ENCODE peak calls at places on chromosome 6, in eight cellular contexts. One of them, this sample, is unnamed.
A peak's percentile ranks its signal among the peaks of the same experiment; 100 is the strongest.

GRCh38 chr6:127342296-127342945 is 988 bp downstream of the ECHDC1 start:
- DNase-seq in brain microvascular endothelial cell: peak; percentile 24
- DNase-seq in transverse colon: peak; percentile 38
- DNase-seq in progenitor cell of endocrine pancreas: no peak
- DNase-seq in fibroblast of mammary gland: no peak
- DNase-seq in GM13976: no peak
- DNase-seq in GM06990: no peak
- DNase-seq in PC-3: peak; percentile 29
- DNase-seq in this sample: no peak

GRCh38 chr6:158560787-158561246 is 926 bp downstream of the TMEM181 start:
- DNase-seq in brain microvascular endothelial cell: no peak
- DNase-seq in transverse colon: peak; percentile 50
- DNase-seq in progenitor cell of endocrine pancreas: no peak
- DNase-seq in fibroblast of mammary gland: no peak
- DNase-seq in GM13976: no peak
- DNase-seq in GM06990: peak; percentile 40
- DNase-seq in PC-3: peak; percentile 12
- DNase-seq in this sample: peak; percentile 42

GRCh38 chr6:170135821-170136471 is 154.9 kb downstream of the DLL1 start:
- DNase-seq in brain microvascular endothelial cell: no peak
- DNase-seq in transverse colon: no peak
- DNase-seq in progenitor cell of endocrine pancreas: no peak
- DNase-seq in fibroblast of mammary gland: no peak
- DNase-seq in GM13976: no peak
- DNase-seq in GM06990: no peak
- DNase-seq in PC-3: no peak
- DNase-seq in this sample: no peak

GRCh38 chr6:156729248-156729647 is 47.9 kb upstream of the ARID1B start:
- DNase-seq in brain microvascular endothelial cell: peak; percentile 79
- DNase-seq in transverse colon: no peak
- DNase-seq in progenitor cell of endocrine pancreas: no peak
- DNase-seq in fibroblast of mammary gland: peak; percentile 81
- DNase-seq in GM13976: no peak
- DNase-seq in GM06990: peak; percentile 28
- DNase-seq in PC-3: peak; percentile 75
- DNase-seq in this sample: peak; percentile 76

GRCh38 chr6:84618046-84618752 is 146.2 kb downstream of the TBX18 start:
- DNase-seq in brain microvascular endothelial cell: peak; percentile 67
- DNase-seq in transverse colon: no peak
- DNase-seq in progenitor cell of endocrine pancreas: no peak
- DNase-seq in fibroblast of mammary gland: peak; percentile 95
- DNase-seq in GM13976: no peak
- DNase-seq in GM06990: no peak
- DNase-seq in PC-3: peak; percentile 81
- DNase-seq in this sample: peak; percentile 78

GRCh38 chr6:13395272-13396237 is 67.2 kb upstream of the TBC1D7 start:
- DNase-seq in brain microvascular endothelial cell: peak; percentile 87
- DNase-seq in transverse colon: peak; percentile 81
- DNase-seq in progenitor cell of endocrine pancreas: no peak
- DNase-seq in fibroblast of mammary gland: peak; percentile 80
- DNase-seq in GM13976: peak; percentile 65
- DNase-seq in GM06990: no peak
- DNase-seq in PC-3: peak; percentile 51
- DNase-seq in this sample: peak; percentile 83

GRCh38 chr6:105648276-105648675 is 245.4 kb upstream of the PREP start:
- DNase-seq in brain microvascular endothelial cell: no peak
- DNase-seq in transverse colon: no peak
- DNase-seq in progenitor cell of endocrine pancreas: no peak
- DNase-seq in fibroblast of mammary gland: no peak
- DNase-seq in GM13976: no peak
- DNase-seq in GM06990: no peak
- DNase-seq in PC-3: no peak
- DNase-seq in this sample: no peak

GRCh38 chr6:146859795-146860495 is 261.2 kb downstream of the ADGB start:
- DNase-seq in brain microvascular endothelial cell: no peak
- DNase-seq in transverse colon: no peak
- DNase-seq in progenitor cell of endocrine pancreas: no peak
- DNase-seq in fibroblast of mammary gland: peak; percentile 45
- DNase-seq in GM13976: no peak
- DNase-seq in GM06990: no peak
- DNase-seq in PC-3: no peak
- DNase-seq in this sample: peak; percentile 15

GRCh38 chr6:23424584-23424983 is 701.4 kb upstream of the NRSN1 start:
- DNase-seq in brain microvascular endothelial cell: no peak
- DNase-seq in transverse colon: no peak
- DNase-seq in progenitor cell of endocrine pancreas: no peak
- DNase-seq in fibroblast of mammary gland: no peak
- DNase-seq in GM13976: no peak
- DNase-seq in GM06990: no peak
- DNase-seq in PC-3: no peak
- DNase-seq in this sample: no peak

GRCh38 chr6:125728739-125729138 is 20.7 kb upstream of the HEY2 start:
- DNase-seq in brain microvascular endothelial cell: peak; percentile 48
- DNase-seq in transverse colon: no peak
- DNase-seq in progenitor cell of endocrine pancreas: no peak
- DNase-seq in fibroblast of mammary gland: no peak
- DNase-seq in GM13976: no peak
- DNase-seq in GM06990: no peak
- DNase-seq in PC-3: no peak
- DNase-seq in this sample: peak; percentile 37

GRCh38 chr6:50823130-50823920 is 4.7 kb downstream of the TFAP2B start:
- DNase-seq in brain microvascular endothelial cell: no peak
- DNase-seq in transverse colon: no peak
- DNase-seq in progenitor cell of endocrine pancreas: no peak
- DNase-seq in fibroblast of mammary gland: no peak
- DNase-seq in GM13976: no peak
- DNase-seq in GM06990: no peak
- DNase-seq in PC-3: no peak
- DNase-seq in this sample: no peak

GRCh38 chr6:160132776-160133338 is 11.2 kb downstream of the SLC22A1 start:
- DNase-seq in brain microvascular endothelial cell: peak; percentile 25
- DNase-seq in transverse colon: no peak
- DNase-seq in progenitor cell of endocrine pancreas: no peak
- DNase-seq in fibroblast of mammary gland: peak; percentile 33
- DNase-seq in GM13976: peak; percentile 40
- DNase-seq in GM06990: no peak
- DNase-seq in PC-3: no peak
- DNase-seq in this sample: peak; percentile 57

GRCh38 chr6:7730852-7731251 is 5.0 kb downstream of the BMP6 start:
- DNase-seq in brain microvascular endothelial cell: peak; percentile 88
- DNase-seq in transverse colon: no peak
- DNase-seq in progenitor cell of endocrine pancreas: no peak
- DNase-seq in fibroblast of mammary gland: peak; percentile 90
- DNase-seq in GM13976: no peak
- DNase-seq in GM06990: no peak
- DNase-seq in PC-3: peak; percentile 92
- DNase-seq in this sample: peak; percentile 95

GRCh38 chr6:170459451-170459850 is 93.7 kb downstream of the PSMB1 start:
- DNase-seq in brain microvascular endothelial cell: peak; percentile 55
- DNase-seq in transverse colon: peak; percentile 53
- DNase-seq in progenitor cell of endocrine pancreas: no peak
- DNase-seq in fibroblast of mammary gland: peak; percentile 56
- DNase-seq in GM13976: peak; percentile 84
- DNase-seq in GM06990: no peak
- DNase-seq in PC-3: peak; percentile 17
- DNase-seq in this sample: peak; percentile 14

GRCh38 chr6:89045585-89045984 is 35.0 kb upstream of the PNRC1 start:
- DNase-seq in brain microvascular endothelial cell: no peak
- DNase-seq in transverse colon: no peak
- DNase-seq in progenitor cell of endocrine pancreas: no peak
- DNase-seq in fibroblast of mammary gland: peak; percentile 59
- DNase-seq in GM13976: no peak
- DNase-seq in GM06990: no peak
- DNase-seq in PC-3: peak; percentile 68
- DNase-seq in this sample: peak; percentile 53

GRCh38 chr6:40894962-40895799 is 143.8 kb downstream of the UNC5CL start:
- DNase-seq in brain microvascular endothelial cell: peak; percentile 43
- DNase-seq in transverse colon: peak; percentile 42
- DNase-seq in progenitor cell of endocrine pancreas: peak; percentile 43
- DNase-seq in fibroblast of mammary gland: peak; percentile 57
- DNase-seq in GM13976: no peak
- DNase-seq in GM06990: no peak
- DNase-seq in PC-3: peak; percentile 74
- DNase-seq in this sample: peak; percentile 64

GRCh38 chr6:123855493-123855892 is 51.8 kb downstream of the NKAIN2 start:
- DNase-seq in brain microvascular endothelial cell: no peak
- DNase-seq in transverse colon: no peak
- DNase-seq in progenitor cell of endocrine pancreas: no peak
- DNase-seq in fibroblast of mammary gland: no peak
- DNase-seq in GM13976: no peak
- DNase-seq in GM06990: no peak
- DNase-seq in PC-3: no peak
- DNase-seq in this sample: no peak
- TF ChIP-seq CTCF in brain microvascular endothelial cell: no peak
- TF ChIP-seq CTCF in transverse colon: no peak
- TF ChIP-seq CTCF in progenitor cell of endocrine pancreas: no peak
- TF ChIP-seq CTCF in fibroblast of mammary gland: no peak
- TF ChIP-seq CTCF in GM13976: no peak
- TF ChIP-seq CTCF in GM06990: no peak
- TF ChIP-seq CTCF in PC-3: no peak
- TF ChIP-seq CTCF in this sample: no peak

GRCh38 chr6:37538107-37538506 is 38.4 kb upstream of the CCDC167 start:
- DNase-seq in brain microvascular endothelial cell: no peak
- DNase-seq in transverse colon: no peak
- DNase-seq in progenitor cell of endocrine pancreas: no peak
- DNase-seq in fibroblast of mammary gland: no peak
- DNase-seq in GM13976: peak; percentile 79
- DNase-seq in GM06990: no peak
- DNase-seq in PC-3: peak; percentile 70
- DNase-seq in this sample: peak; percentile 71
- TF ChIP-seq CTCF in brain microvascular endothelial cell: peak; percentile 64
- TF ChIP-seq CTCF in transverse colon: no peak
- TF ChIP-seq CTCF in progenitor cell of endocrine pancreas: peak; percentile 25
- TF ChIP-seq CTCF in fibroblast of mammary gland: peak; percentile 34
- TF ChIP-seq CTCF in GM13976: peak; percentile 44
- TF ChIP-seq CTCF in GM06990: peak; percentile 78
- TF ChIP-seq CTCF in PC-3: peak; percentile 80
- TF ChIP-seq CTCF in this sample: peak; percentile 70

GRCh38 chr6:139135578-139136545 is 982 bp downstream of the HECA start:
- DNase-seq in brain microvascular endothelial cell: no peak
- DNase-seq in transverse colon: peak; percentile 78
- DNase-seq in progenitor cell of endocrine pancreas: peak; percentile 30
- DNase-seq in fibroblast of mammary gland: no peak
- DNase-seq in GM13976: peak; percentile 57
- DNase-seq in GM06990: peak; percentile 62
- DNase-seq in PC-3: no peak
- DNase-seq in this sample: peak; percentile 30
- TF ChIP-seq CTCF in brain microvascular endothelial cell: no peak
- TF ChIP-seq CTCF in transverse colon: no peak
- TF ChIP-seq CTCF in progenitor cell of endocrine pancreas: peak; percentile 8
- TF ChIP-seq CTCF in fibroblast of mammary gland: no peak
- TF ChIP-seq CTCF in GM13976: no peak
- TF ChIP-seq CTCF in GM06990: no peak
- TF ChIP-seq CTCF in PC-3: no peak
- TF ChIP-seq CTCF in this sample: no peak

GRCh38 chr6:90214966-90215365 is 81.7 kb downstream of the BACH2 start:
- DNase-seq in brain microvascular endothelial cell: no peak
- DNase-seq in transverse colon: no peak
- DNase-seq in progenitor cell of endocrine pancreas: no peak
- DNase-seq in fibroblast of mammary gland: no peak
- DNase-seq in GM13976: no peak
- DNase-seq in GM06990: no peak
- DNase-seq in PC-3: no peak
- DNase-seq in this sample: no peak

GRCh38 chr6:90214461-90214860 is 82.2 kb downstream of the BACH2 start:
- DNase-seq in brain microvascular endothelial cell: no peak
- DNase-seq in transverse colon: no peak
- DNase-seq in progenitor cell of endocrine pancreas: no peak
- DNase-seq in fibroblast of mammary gland: no peak
- DNase-seq in GM13976: no peak
- DNase-seq in GM06990: no peak
- DNase-seq in PC-3: no peak
- DNase-seq in this sample: no peak

GRCh38 chr6:90219168-90219985 is 77.3 kb downstream of the BACH2 start:
- DNase-seq in brain microvascular endothelial cell: peak; percentile 50
- DNase-seq in transverse colon: peak; percentile 20
- DNase-seq in progenitor cell of endocrine pancreas: peak; percentile 37
- DNase-seq in fibroblast of mammary gland: peak; percentile 96
- DNase-seq in GM13976: no peak
- DNase-seq in GM06990: no peak
- DNase-seq in PC-3: peak; percentile 32
- DNase-seq in this sample: peak; percentile 74

GRCh38 chr6:90217621-90218496 is 78.8 kb downstream of the BACH2 start:
- DNase-seq in brain microvascular endothelial cell: no peak
- DNase-seq in transverse colon: no peak
- DNase-seq in progenitor cell of endocrine pancreas: peak; percentile 45
- DNase-seq in fibroblast of mammary gland: peak; percentile 84
- DNase-seq in GM13976: no peak
- DNase-seq in GM06990: no peak
- DNase-seq in PC-3: no peak
- DNase-seq in this sample: peak; percentile 56

DNA sequence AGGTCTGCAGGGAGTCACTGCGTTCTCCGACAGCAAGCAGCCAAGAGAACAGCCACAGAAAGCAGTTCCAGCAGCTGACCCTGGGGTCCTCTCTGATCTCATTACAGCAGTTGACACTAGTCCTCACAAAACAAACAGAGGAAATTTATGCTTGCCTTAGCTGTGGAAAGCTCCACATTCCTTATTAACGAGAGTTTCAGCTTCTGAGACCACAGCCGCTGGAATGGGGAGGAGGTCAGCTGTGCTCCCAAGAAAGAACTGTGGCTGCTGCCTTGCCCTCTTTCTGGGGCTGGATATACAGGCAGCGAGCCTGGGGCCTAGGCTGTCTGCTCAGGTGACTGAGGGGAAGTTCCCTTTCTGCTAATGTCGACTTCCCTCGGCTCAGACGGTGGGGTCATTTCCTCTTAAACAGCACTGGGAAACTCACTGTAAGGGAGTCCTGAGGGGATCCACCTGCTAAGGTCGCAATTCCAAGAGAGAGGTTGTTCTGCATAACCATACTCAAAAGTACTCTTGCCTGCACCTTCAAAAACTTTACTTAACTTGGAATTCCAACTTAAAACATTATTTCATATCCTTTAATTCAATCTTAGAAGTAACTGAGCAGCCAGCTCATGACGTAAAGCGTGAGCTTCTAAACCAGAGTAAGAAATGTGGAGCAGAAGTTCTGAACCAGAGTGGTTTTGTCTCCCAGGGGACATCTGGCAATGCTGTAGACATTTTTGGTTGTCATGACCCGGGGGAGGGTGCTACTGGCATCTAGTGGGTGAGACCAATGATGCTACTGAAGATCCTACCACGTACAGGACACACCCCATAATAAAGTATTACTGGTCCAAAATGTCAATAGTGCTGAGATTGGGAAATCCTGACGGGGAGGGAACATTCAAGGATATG is 80.3 kb downstream of the BACH2 start:
- DNase-seq in brain microvascular endothelial cell: no peak
- DNase-seq in transverse colon: peak; percentile 20
- DNase-seq in progenitor cell of endocrine pancreas: no peak
- DNase-seq in fibroblast of mammary gland: peak; percentile 28
- DNase-seq in GM13976: peak; percentile 12
- DNase-seq in GM06990: no peak
- DNase-seq in PC-3: no peak
- DNase-seq in this sample: no peak
- TF ChIP-seq CTCF in brain microvascular endothelial cell: no peak
- TF ChIP-seq CTCF in transverse colon: no peak
- TF ChIP-seq CTCF in progenitor cell of endocrine pancreas: no peak
- TF ChIP-seq CTCF in fibroblast of mammary gland: no peak
- TF ChIP-seq CTCF in GM13976: no peak
- TF ChIP-seq CTCF in GM06990: no peak
- TF ChIP-seq CTCF in PC-3: no peak
- TF ChIP-seq CTCF in this sample: no peak

GRCh38 chr6:31193206-31193605 is 22.7 kb upstream of the POU5F1 start:
- DNase-seq in brain microvascular endothelial cell: no peak
- DNase-seq in transverse colon: no peak
- DNase-seq in progenitor cell of endocrine pancreas: no peak
- DNase-seq in fibroblast of mammary gland: no peak
- DNase-seq in GM13976: no peak
- DNase-seq in GM06990: no peak
- DNase-seq in PC-3: no peak
- DNase-seq in this sample: no peak
- TF ChIP-seq CTCF in brain microvascular endothelial cell: no peak
- TF ChIP-seq CTCF in transverse colon: no peak
- TF ChIP-seq CTCF in progenitor cell of endocrine pancreas: no peak
- TF ChIP-seq CTCF in fibroblast of mammary gland: no peak
- TF ChIP-seq CTCF in GM13976: no peak
- TF ChIP-seq CTCF in GM06990: no peak
- TF ChIP-seq CTCF in PC-3: no peak
- TF ChIP-seq CTCF in this sample: peak; percentile 4

This sample was measured in epithelial cell of esophagus.